ENCODE peak calls at places on chromosomes 4 and X, in four cellular contexts. S is right lobe of liver, U is SK-N-SH, A is AG09309. F is an unnamed sample.

GRCh38 chr4:92634891-92635290 is 331.1 kb downstream of the GRID2 start:
- DNase-seq in U (no peak), S (no peak), A (no peak), F (no peak)

GRCh38 chr4:114273246-114273645 is 293.8 kb upstream of the ARSJ start:
- DNase-seq in U (no peak), S (no peak), A (no peak), F (no peak)

GRCh38 chr4:52783069-52783468 is 31.8 kb upstream of the ERVMER34-1 start:
- DNase-seq in U (no peak), A (no peak), S (no peak), F (no peak)

GRCh38 chr4:110787781-110788180 is 164.9 kb upstream of the PITX2 start:
- DNase-seq in S (no peak), U (no peak), A (no peak), F (no peak)

GRCh38 chrX:47802589-47802988 is 34.1 kb upstream of the ZNF81 start:
- DNase-seq in S (no peak), U (no peak), A (no peak), F (no peak)

GRCh38 chr4:135840781-135841180 is 1639.2 kb upstream of the PABPC4L start:
- DNase-seq in U (no peak), S (no peak), A (no peak), F (no peak)

GRCh38 chr4:38902695-38903094 is 35.1 kb downstream of the FAM114A1 start:
- DNase-seq in U (peak; percentile 52), S (no peak), A (no peak), F (no peak)

GRCh38 chrX:24777660-24778059 is 83.9 kb downstream of the POLA1 start:
- DNase-seq in U (no peak), A (no peak), S (no peak), F (no peak)

GRCh38 chrX:39757971-39758370 is 339.8 kb downstream of the BCOR start:
- DNase-seq in S (no peak), U (no peak), A (peak; percentile 62), F (no peak)

GRCh38 chrX:31483336-31483735 is 411.5 kb upstream of the FTHL17 start:
- DNase-seq in U (no peak), S (no peak), A (peak; percentile 27), F (peak; percentile 87)

GRCh38 chrX:152845618-152846240 is 14.9 kb downstream of the NSDHL start:
- DNase-seq in U (no peak), A (no peak), S (no peak), F (no peak)

GRCh38 chr4:152935138-152935537 is 985 bp upstream of the FHDC1 start:
- DNase-seq in S (no peak), U (no peak), A (no peak), F (no peak)

GRCh38 chrX:107107459-107107858 is 11.2 kb downstream of the RBM41 start:
- DNase-seq in U (no peak), A (no peak), S (no peak), F (peak; percentile 35)

GRCh38 chrX:40174594-40175415 is 77.0 kb upstream of the BCOR start:
- DNase-seq in S (peak; percentile 57), U (peak; percentile 70), A (no peak), F (peak; percentile 66)

GRCh38 chrX:39773923-39774803 is 323.6 kb downstream of the BCOR start:
- DNase-seq in U (no peak), S (no peak), A (no peak), F (peak; percentile 14)

GRCh38 chr4:169272265-169272886 is 1.6 kb upstream of the SH3RF1 start:
- DNase-seq in A (peak; percentile 67), S (no peak), U (no peak), F (peak; percentile 50)

GRCh38 chrX:69163936-69164741 is 1.1 kb downstream of the PJA1 start:
- DNase-seq in S (no peak), U (peak; percentile 79), A (no peak), F (no peak)

GRCh38 chr4:105170703-105171102 is 24.0 kb downstream of the TET2 start:
- DNase-seq in U (no peak), S (no peak), A (no peak), F (no peak)

GRCh38 chr4:173365359-173365996 is 5.3 kb upstream of the SAP30 start:
- DNase-seq in A (no peak), S (no peak), U (no peak), F (no peak)

GRCh38 chr4:72886602-72887001 is 182.9 kb downstream of the COX18 start:
- DNase-seq in A (no peak), U (peak; percentile 16), S (no peak), F (no peak)

GRCh38 chrX:115350696-115351408 is 61.3 kb downstream of the LUZP4 start:
- DNase-seq in U (peak; percentile 18), S (no peak), A (peak; percentile 37), F (no peak)

GRCh38 chrX:13506574-13506973 is 62.8 kb upstream of the EGFL6 start:
- DNase-seq in U (peak; percentile 62), A (peak; percentile 11), S (no peak), F (peak; percentile 37)

GRCh38 chr4:101864660-101865059 is 74.1 kb downstream of the BANK1 start:
- DNase-seq in U (no peak), A (no peak), S (no peak), F (no peak)

GRCh38 chr4:67250497-67250896 is 294.8 kb downstream of the CENPC start:
- DNase-seq in A (no peak), S (no peak), U (no peak), F (peak; percentile 1)

GRCh38 chr4:79232555-79232954 is 93.3 kb downstream of the NAA11 start:
- DNase-seq in U (no peak), S (no peak), A (no peak), F (peak; percentile 3)

GRCh38 chrX:150694738-150695410 is 1.7 kb downstream of the MTMR1 start:
- DNase-seq in A (no peak), S (no peak), U (no peak), F (no peak)

DNA sequence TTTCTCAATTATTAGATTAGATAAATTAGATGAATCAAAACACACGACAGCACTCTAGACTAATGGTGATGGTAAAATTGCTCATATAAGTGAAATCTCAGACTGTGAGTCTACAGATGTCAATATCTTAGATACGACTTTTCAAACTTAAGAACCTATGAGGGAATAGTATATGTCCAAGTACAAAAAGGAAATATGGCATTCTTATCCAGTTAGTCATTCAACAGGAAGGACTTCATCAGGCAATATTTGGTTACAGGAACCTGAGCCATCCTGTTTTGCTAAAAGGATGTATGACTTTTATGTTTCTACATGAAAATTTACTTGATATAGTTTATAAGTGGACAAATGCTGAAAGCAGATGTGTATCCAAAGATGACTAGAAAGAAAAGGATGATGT is 107.0 kb downstream of the CT47B1 start:
- DNase-seq in S (no peak), U (no peak), A (peak; percentile 17), F (peak; percentile 54)
- H3K4me3 ChIP-seq in S (no peak overlapping the region), U (no peak overlapping the region), A (no peak overlapping the region), F (no peak overlapping the region)

DNA sequence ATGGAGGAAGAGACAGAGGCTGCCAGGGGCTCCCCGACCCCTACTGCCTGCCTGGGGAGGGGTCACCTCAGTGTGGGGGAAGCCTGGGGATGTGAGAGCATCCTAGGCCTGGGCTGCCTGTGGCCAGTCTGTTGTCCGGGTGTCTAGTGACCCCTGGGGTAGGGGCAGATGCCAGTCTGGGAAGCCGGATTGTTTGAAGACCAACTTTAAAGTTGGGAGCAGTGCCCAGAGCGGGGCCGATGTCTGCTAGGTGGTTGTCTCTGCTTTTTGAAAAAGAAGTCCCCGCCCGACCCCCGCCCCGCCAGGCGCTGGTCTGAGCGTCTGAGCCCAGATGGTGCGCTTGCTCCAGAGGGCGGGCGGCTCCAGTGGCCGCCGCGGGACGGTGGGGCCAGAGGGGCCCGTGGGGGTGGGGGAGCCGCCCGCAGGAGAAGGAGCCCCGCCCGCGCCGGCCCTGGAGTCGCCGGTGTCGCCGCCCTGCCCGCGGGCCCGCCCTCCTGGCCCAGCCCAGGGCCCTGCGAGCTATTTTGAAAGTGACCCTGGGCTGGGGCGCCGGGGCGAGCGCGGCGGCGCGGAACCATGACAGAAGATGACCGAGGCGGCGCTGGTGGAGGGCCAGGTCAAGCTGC is at the start of gene DOK7:
- DNase-seq in U (peak; percentile 72), S (no peak), A (no peak), F (no peak)
- H3K4me3 ChIP-seq in U (peak within 1 kb of the TSS; percentile 35), S (peak within 1 kb of the TSS; percentile 52), A (peak within 1 kb of the TSS; percentile 28), F (no peak within 1 kb of the TSS)

GRCh38 chr4:139887962-139888735 is 222.5 kb downstream of the MGST2 start:
- DNase-seq in U (peak; percentile 23), A (no peak), S (no peak), F (no peak)

GRCh38 chr4:139889194-139889762 is 223.7 kb downstream of the MGST2 start:
- DNase-seq in S (no peak), U (no peak), A (no peak), F (no peak)

GRCh38 chr4:139886798-139887197 is 221.2 kb downstream of the MGST2 start:
- DNase-seq in U (no peak), A (no peak), S (no peak), F (no peak)

GRCh38 chr4:139889901-139890300 is 224.3 kb downstream of the MGST2 start:
- DNase-seq in S (no peak), U (peak; percentile 79), A (no peak), F (no peak)

GRCh38 chr4:139887378-139887801 is 221.8 kb downstream of the MGST2 start:
- DNase-seq in U (no peak), S (no peak), A (no peak), F (no peak)
- H3K4me3 ChIP-seq in U (peak overlapping the region; percentile 41), S (peak overlapping the region; percentile 17), A (no peak overlapping the region), F (peak overlapping the region; percentile 45)

GRCh38 chrX:20116575-20117240 is at the start of gene MAP7D2:
- DNase-seq in A (no peak), S (no peak), U (peak; percentile 78), F (no peak)
- H3K4me3 ChIP-seq in A (peak within 1 kb of the TSS; percentile 19), S (peak within 1 kb of the TSS; percentile 13), U (peak within 1 kb of the TSS; percentile 41), F (no peak within 1 kb of the TSS)